ENCODE peak calls at places on chromosomes 13 and 19, in seven cellular contexts. S is A549, G is bronchial epithelial cell, V is pancreas, D is BJ, I is A673, L is cardiac fibroblast. O is an unnamed sample.

GRCh38 chr13:49733181-49733951 is 42.1 kb upstream of the EBPL start:
- DNase-seq in S (no peak), G (peak; percentile 56), V (no peak), D (no peak), I (no peak), L (peak; percentile 17), O (no peak)

GRCh38 chr19:41540041-41540695 is 35.8 kb upstream of the CEACAM21 start:
- DNase-seq in S (no peak), G (no peak), V (no peak), D (no peak), I (no peak), L (no peak), O (no peak)

GRCh38 chr13:97353927-97354326 is 80.0 kb upstream of the RAP2A start:
- DNase-seq in S (no peak), G (no peak), V (no peak), D (no peak), I (no peak), L (peak; percentile 25), O (no peak)

GRCh38 chr19:32220951-32221350 is 124.5 kb upstream of the ZNF507 start:
- DNase-seq in S (no peak), G (no peak), V (no peak), D (no peak), I (no peak), L (no peak), O (no peak)

GRCh38 chr19:35483089-35483488 is 7.2 kb downstream of the KRTDAP start:
- DNase-seq in S (no peak), G (no peak), V (no peak), D (no peak), I (no peak), L (no peak), O (no peak)

GRCh38 chr13:93224545-93224944 is 2.1 kb upstream of the GPC6 start:
- DNase-seq in S (peak; percentile 80), G (no peak), V (no peak), D (no peak), I (no peak), L (no peak), O (no peak)

GRCh38 chr19:1132625-1133383 is 29.0 kb downstream of the GPX4 start:
- DNase-seq in S (no peak), G (no peak), V (no peak), D (no peak), I (no peak), L (no peak), O (no peak)

GRCh38 chr13:66528903-66529576 is 701.1 kb downstream of the PCDH9 start:
- DNase-seq in S (no peak), G (no peak), V (no peak), D (no peak), I (peak; percentile 36), L (no peak), O (no peak)

GRCh38 chr13:72255908-72256307 is 388.9 kb upstream of the DACH1 start:
- DNase-seq in S (peak; percentile 19), G (peak; percentile 49), V (peak; percentile 41), D (no peak), I (peak; percentile 35), L (peak; percentile 30), O (peak; percentile 31)

DNA sequence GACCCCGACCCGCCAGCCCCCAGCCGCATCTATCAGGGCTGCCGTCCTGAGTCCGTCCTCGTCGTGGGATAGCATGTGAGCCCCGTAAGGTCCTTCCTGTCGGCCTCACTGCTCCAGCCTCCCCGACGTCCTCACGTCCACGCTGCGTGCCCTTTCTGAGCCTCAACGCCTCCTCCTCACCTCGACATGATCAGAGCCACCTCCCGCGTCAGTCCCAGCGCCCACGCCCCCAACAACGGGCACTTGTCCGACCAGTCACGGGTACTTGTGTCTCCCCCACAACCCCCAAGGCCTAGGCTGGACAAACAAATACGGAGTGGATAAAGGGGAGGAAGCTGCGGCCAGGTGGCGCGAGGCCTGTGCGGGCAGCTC is 665 bp downstream of the ZNF497 start:
- DNase-seq in S (peak; percentile 82), G (no peak), V (peak; percentile 65), D (no peak), I (peak; percentile 58), L (no peak), O (no peak)
- TF ChIP-seq CTCF in S (no peak), G (peak; percentile 13), V (no peak), D (peak; percentile 11), I (no peak), L (peak; percentile 14), O (no peak)

GRCh38 chr13:28548872-28549271 is 53.9 kb upstream of the FLT1 start:
- DNase-seq in S (no peak), G (no peak), V (no peak), D (no peak), I (peak; percentile 18), L (no peak), O (no peak)
- TF ChIP-seq CTCF in S (no peak), G (no peak), V (no peak), D (peak; percentile 2), I (peak; percentile 54), L (no peak), O (no peak)

DNA sequence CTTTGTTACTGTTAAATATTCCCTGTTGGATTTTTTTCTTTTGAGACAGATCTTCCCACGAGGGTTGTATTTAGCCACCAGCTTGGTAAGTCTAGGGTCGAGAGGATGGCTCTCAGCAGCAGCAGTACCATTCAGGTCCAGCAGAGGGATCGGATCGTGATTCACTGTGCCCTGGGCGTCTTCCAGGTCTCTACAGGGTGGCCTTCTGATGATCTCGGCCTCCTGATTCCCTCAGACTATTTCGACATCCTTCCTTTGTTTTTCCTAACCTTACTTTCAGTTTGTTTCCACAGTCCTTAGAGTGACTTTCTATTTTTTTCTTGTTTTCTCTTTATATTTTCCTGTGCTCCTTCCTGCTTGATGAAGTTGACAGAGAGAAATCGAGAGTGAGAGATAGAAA is 1436.9 kb downstream of the UQCRFS1 start:
- DNase-seq in S (peak; percentile 84), G (peak; percentile 3), V (no peak), D (no peak), I (peak; percentile 53), L (peak; percentile 90), O (no peak)
- TF ChIP-seq CTCF in S (no peak), G (peak; percentile 29), V (no peak), D (peak; percentile 35), I (no peak), L (peak; percentile 79), O (no peak)

GRCh38 chr13:26503826-26504594 is 53.5 kb upstream of the WASF3 start:
- DNase-seq in S (no peak), G (no peak), V (no peak), D (no peak), I (peak; percentile 28), L (peak; percentile 30), O (no peak)
- TF ChIP-seq CTCF in S (no peak), G (no peak), V (no peak), D (no peak), I (no peak), L (no peak), O (no peak)

DNA sequence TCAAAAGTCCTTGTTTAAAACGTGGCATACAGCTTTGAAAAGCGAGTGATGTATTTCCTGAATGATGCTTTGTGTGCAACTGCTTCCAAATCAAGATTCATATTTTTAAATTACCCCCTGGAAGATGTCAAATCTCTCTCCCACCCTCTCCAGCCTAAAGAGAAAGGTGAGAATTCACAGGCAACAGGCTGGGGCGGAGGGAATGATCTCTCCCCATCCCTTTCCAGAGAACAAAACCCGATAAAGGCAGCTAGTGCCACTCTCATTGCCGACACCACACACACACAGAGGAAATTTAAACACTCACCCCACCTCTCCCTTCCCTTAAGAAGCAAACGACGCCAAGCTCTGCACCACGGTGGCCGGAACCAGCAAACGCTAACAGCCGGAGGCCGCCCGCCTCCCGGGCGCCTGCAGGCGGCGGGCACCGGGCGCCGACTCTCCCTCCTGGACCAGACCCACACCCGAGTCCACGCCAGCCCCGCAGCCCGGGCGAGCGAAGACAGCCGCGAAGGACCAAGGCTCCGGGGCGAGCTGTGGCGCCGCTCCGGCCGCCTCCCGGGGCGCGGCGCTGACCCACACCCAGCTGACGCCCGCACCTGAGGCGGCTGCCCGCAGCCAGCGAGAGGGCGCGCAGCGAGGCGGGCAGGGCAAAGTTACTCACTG is 485 bp downstream of the LNX2 start:
- DNase-seq in S (peak; percentile 7), G (peak; percentile 31), V (peak; percentile 56), D (no peak), I (peak; percentile 43), L (peak; percentile 33), O (no peak)
- TF ChIP-seq CTCF in S (no peak), G (peak; percentile 36), V (no peak), D (peak; percentile 29), I (peak; percentile 18), L (no peak), O (no peak)

DNA sequence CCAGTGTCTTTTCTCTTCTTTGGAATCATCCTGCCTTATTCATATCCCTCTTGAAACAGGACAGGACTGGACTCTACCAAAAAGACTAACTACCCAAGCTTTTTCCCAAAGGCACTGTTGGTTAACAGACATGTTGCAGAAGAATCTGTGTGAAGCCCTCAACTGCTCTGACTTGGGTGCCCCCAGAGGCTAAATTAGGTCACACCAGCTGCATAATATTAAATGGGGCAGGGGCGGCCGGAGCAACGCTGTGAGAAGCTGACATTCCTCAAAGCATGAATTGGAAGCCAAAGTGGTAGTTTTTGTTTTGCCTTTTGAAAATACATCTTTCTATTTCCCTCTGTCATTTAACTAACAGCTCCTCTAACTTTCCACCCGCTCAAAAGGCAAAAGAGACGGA is 185.9 kb downstream of the LHFPL6 start:
- DNase-seq in S (no peak), G (no peak), V (no peak), D (no peak), I (peak; percentile 56), L (peak; percentile 38), O (peak; percentile 28)
- TF ChIP-seq CTCF in S (no peak), G (no peak), V (no peak), D (peak; percentile 27), I (peak; percentile 47), L (peak; percentile 31), O (peak; percentile 50)

GRCh38 chr19:7925171-7925837 is 631 bp downstream of the CTXN1 start:
- DNase-seq in S (peak; percentile 75), G (peak; percentile 35), V (peak; percentile 67), D (no peak), I (peak; percentile 91), L (peak; percentile 67), O (peak; percentile 97)
- TF ChIP-seq CTCF in S (peak; percentile 79), G (peak; percentile 87), V (peak; percentile 66), D (peak; percentile 78), I (peak; percentile 88), L (peak; percentile 79), O (peak; percentile 86)

GRCh38 chr13:30480292-30480947 is 14.7 kb upstream of the HMGB1 start:
- DNase-seq in S (no peak), G (no peak), V (no peak), D (no peak), I (no peak), L (no peak), O (no peak)
- TF ChIP-seq CTCF in S (no peak), G (no peak), V (no peak), D (no peak), I (no peak), L (no peak), O (no peak)

GRCh38 chr19:18253130-18253529 is 21.1 kb downstream of the IQCN start:
- DNase-seq in S (no peak), G (no peak), V (no peak), D (no peak), I (no peak), L (no peak), O (no peak)

GRCh38 chr19:18249834-18250233 is 23.6 kb upstream of the PDE4C start:
- DNase-seq in S (no peak), G (no peak), V (no peak), D (no peak), I (no peak), L (no peak), O (no peak)

GRCh38 chr19:18253716-18254115 is 20.5 kb downstream of the IQCN start:
- DNase-seq in S (no peak), G (peak; percentile 92), V (no peak), D (no peak), I (no peak), L (peak; percentile 22), O (no peak)

GRCh38 chr19:18252370-18252717 is 21.9 kb downstream of the IQCN start:
- DNase-seq in S (no peak), G (no peak), V (no peak), D (no peak), I (no peak), L (no peak), O (no peak)

GRCh38 chr19:18251587-18252369 is 22.5 kb downstream of the IQCN start:
- DNase-seq in S (peak; percentile 70), G (peak; percentile 59), V (peak; percentile 80), D (no peak), I (peak; percentile 80), L (peak; percentile 79), O (peak; percentile 86)
- TF ChIP-seq CTCF in S (peak; percentile 77), G (peak; percentile 95), V (peak; percentile 95), D (peak; percentile 90), I (peak; percentile 98), L (peak; percentile 88), O (peak; percentile 85)

O was measured in nephron progenitor cell.